ENCODE peak calls at places on chromosomes 11 and 22, in four cellular contexts. H is breast epithelium, B is astrocyte of the spinal cord, D is fibroblast of villous mesenchyme. I is an unnamed sample.

GRCh38 chr11:12150831-12151382 is 40.5 kb downstream of the MICAL2 start:
- DNase-seq in H (no peak), B (peak; percentile 81), D (peak; percentile 95), I (peak; percentile 53)

GRCh38 chr11:106077609-106078517 is at the start of gene AASDHPPT:
- DNase-seq in H (no peak), B (peak; percentile 68), D (peak; percentile 61), I (peak; percentile 36)

GRCh38 chr22:50059185-50059880 is 1.2 kb upstream of the TTLL8 start:
- DNase-seq in H (no peak), B (no peak), D (peak; percentile 68), I (peak; percentile 53)

GRCh38 chr11:22930816-22931594 is 70.7 kb upstream of the CCDC179 start:
- DNase-seq in H (no peak), B (no peak), D (no peak), I (no peak)

GRCh38 chr11:72589802-72590761 is 84.1 kb downstream of the PDE2A start:
- DNase-seq in H (no peak), B (peak; percentile 14), D (no peak), I (peak; percentile 31)

GRCh38 chr11:131979364-131979763 is 608.9 kb downstream of the NTM start:
- DNase-seq in H (no peak), B (no peak), D (no peak), I (no peak)

GRCh38 chr11:91926967-91927366 is 297.7 kb upstream of the FAT3 start:
- DNase-seq in H (no peak), B (peak; percentile 24), D (no peak), I (peak; percentile 50)

GRCh38 chr22:30327864-30328345 is 1.2 kb upstream of the TBC1D10A start:
- DNase-seq in H (no peak), B (no peak), D (peak; percentile 43), I (no peak)

GRCh38 chr11:12390687-12391110 is 13.3 kb downstream of the PARVA start:
- DNase-seq in H (no peak), B (no peak), D (no peak), I (no peak)

GRCh38 chr11:93020248-93021088 is 51.0 kb downstream of the MTNR1B start:
- DNase-seq in H (no peak), B (peak; percentile 89), D (peak; percentile 53), I (peak; percentile 90)

GRCh38 chr11:15769203-15769602 is 587.1 kb downstream of the SOX6 start:
- DNase-seq in H (no peak), B (no peak), D (no peak), I (no peak)

GRCh38 chr11:128839081-128839480 is 28.0 kb downstream of the KCNJ1 start:
- DNase-seq in H (no peak), B (no peak), D (no peak), I (no peak)

GRCh38 chr11:122882809-122883681 is 486 bp downstream of the JHY start:
- DNase-seq in H (peak; percentile 67), B (no peak), D (no peak), I (peak; percentile 64)

GRCh38 chr11:77299528-77299993 is 1.9 kb downstream of the GDPD4 start:
- DNase-seq in H (no peak), B (no peak), D (no peak), I (no peak)

GRCh38 chr11:132082566-132082965 is 712.2 kb downstream of the NTM start:
- DNase-seq in H (no peak), B (no peak), D (no peak), I (no peak)

GRCh38 chr11:413120-414081 is 1.4 kb downstream of the SIGIRR start:
- DNase-seq in H (no peak), B (no peak), D (no peak), I (no peak)

GRCh38 chr22:26529345-26529744 is 17.1 kb upstream of the TFIP11 start:
- DNase-seq in H (no peak), B (no peak), D (peak; percentile 57), I (peak; percentile 33)

GRCh38 chr11:74680035-74680671 is 51.1 kb downstream of the CHRDL2 start:
- DNase-seq in H (peak; percentile 38), B (no peak), D (no peak), I (no peak)

GRCh38 chr22:40485813-40486610 is 115.6 kb downstream of the SGSM3 start:
- DNase-seq in H (no peak), B (peak; percentile 63), D (no peak), I (peak; percentile 44)

GRCh38 chr22:38243007-38243775 is 29.6 kb downstream of the TMEM184B start:
- DNase-seq in H (no peak), B (peak; percentile 73), D (peak; percentile 96), I (peak; percentile 57)

GRCh38 chr11:17405232-17406005 is 17.0 kb upstream of the KCNJ11 start:
- DNase-seq in H (peak; percentile 82), B (peak; percentile 24), D (peak; percentile 68), I (peak; percentile 21)

GRCh38 chr11:27244900-27245299 is 118.1 kb downstream of the CCDC34 start:
- DNase-seq in H (no peak), B (no peak), D (no peak), I (no peak)

GRCh38 chr22:39234867-39235687 is 9.7 kb downstream of the PDGFB start:
- DNase-seq in H (peak; percentile 74), B (no peak), D (no peak), I (no peak)

GRCh38 chr11:128520886-128521696 is 66.3 kb downstream of the ETS1 start:
- DNase-seq in H (no peak), B (peak; percentile 35), D (peak; percentile 42), I (no peak)

GRCh38 chr22:49825944-49826602 is 1.6 kb downstream of the BRD1 start:
- DNase-seq in H (no peak), B (peak; percentile 37), D (peak; percentile 64), I (peak; percentile 22)

GRCh38 chr22:43432883-43433415 is 21.1 kb downstream of the MPPED1 start:
- DNase-seq in H (no peak), B (no peak), D (no peak), I (no peak)

GRCh38 chr22:17172172-17172833 is 13.2 kb upstream of the HDHD5 start:
- DNase-seq in H (no peak), B (no peak), D (no peak), I (no peak)
- H3K4me3 ChIP-seq in H (peak overlapping the region; percentile 63), B (peak overlapping the region; percentile 53), D (peak overlapping the region; percentile 68), I (peak overlapping the region; percentile 62)

DNA sequence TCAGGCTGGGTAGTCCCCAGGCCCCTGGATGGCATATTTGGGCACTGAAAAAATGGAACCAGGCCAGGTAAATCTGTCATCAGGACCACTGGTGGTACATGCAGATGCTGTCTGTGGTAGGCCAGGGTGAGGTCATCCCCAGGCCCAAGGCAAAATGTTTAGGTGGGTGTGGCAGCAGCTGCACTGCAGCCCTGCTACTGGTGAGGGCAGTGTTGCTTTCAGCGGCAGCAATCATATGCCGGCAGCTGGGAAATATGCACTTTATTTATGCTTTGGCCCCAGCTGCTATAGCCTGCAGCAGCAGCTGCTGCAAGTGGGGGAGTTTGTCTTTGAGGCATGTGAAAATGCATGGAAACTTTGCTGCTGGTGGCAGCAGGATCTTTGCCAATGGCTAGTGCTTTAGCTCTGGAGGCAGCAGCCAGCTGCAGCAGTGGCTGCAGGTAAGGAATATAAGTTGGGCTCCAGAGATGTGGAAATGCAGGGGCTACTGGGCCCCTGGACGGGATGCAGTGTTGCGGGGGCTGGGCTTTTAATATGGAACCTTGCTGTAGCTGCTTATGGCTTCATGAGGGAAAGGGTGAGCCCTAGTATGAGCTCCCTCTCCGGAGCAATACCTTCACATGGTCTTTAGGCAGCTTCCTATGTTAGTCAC is 365.7 kb upstream of the CADM1 start:
- DNase-seq in H (no peak), B (peak; percentile 5), D (peak; percentile 1), I (peak; percentile 3)
- TF ChIP-seq CTCF in H (no peak), B (peak; percentile 58), D (no peak), I (peak; percentile 13)

GRCh38 chr11:10728779-10729472 is 22.1 kb upstream of the CTR9 start:
- DNase-seq in H (no peak), B (no peak), D (peak; percentile 92), I (no peak)
- H3K4me3 ChIP-seq in H (no peak overlapping the region), B (no peak overlapping the region), D (peak overlapping the region; percentile 47), I (no peak overlapping the region)

GRCh38 chr22:20060700-20061480 is 19.2 kb upstream of the DGCR8 start:
- DNase-seq in H (no peak), B (no peak), D (no peak), I (no peak)
- TF ChIP-seq CTCF in H (no peak), B (no peak), D (no peak), I (no peak)

DNA sequence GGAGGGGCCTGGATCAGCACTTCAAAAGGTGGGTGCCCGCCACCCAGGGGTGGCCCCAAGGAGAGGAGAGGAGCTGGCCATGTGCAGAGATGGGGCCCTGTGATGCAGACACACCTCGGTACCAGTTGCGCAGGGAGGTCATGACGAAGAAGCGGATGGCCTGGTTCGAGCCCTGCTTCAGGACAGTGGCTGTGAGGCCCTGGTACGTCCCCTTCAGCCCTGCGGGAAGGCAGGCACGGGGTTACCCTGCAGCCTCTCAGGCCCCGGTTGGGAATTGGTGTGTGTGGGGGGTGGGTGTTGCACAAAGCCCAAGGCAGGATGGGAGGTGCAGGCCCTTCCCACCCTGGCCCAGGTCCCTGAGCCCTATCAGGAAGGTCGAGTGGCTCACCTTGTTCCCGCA is 1.8 kb downstream of the SLC25A1 start:
- DNase-seq in H (no peak), B (no peak), D (no peak), I (no peak)
- H3K4me3 ChIP-seq in H (no peak overlapping the region), B (peak overlapping the region; percentile 53), D (peak overlapping the region; percentile 71), I (peak overlapping the region; percentile 66)

GRCh38 chr11:33984682-33985389 is 66.7 kb upstream of the CAPRIN1 start:
- DNase-seq in H (no peak), B (no peak), D (no peak), I (no peak)
- TF ChIP-seq CTCF in H (no peak), B (peak; percentile 14), D (no peak), I (peak; percentile 19)

I was measured in fibroblast of pulmonary artery.